ENCODE peak calls at places on chromosomes 3 and 15, in four cellular contexts. T, F, X and A are unnamed samples.

GRCh38 chr3:193297421-193297820 is 56.4 kb downstream of the PLAAT1 start:
- DNase-seq in T (no peak), F (no peak), X (peak; percentile 93), A (no peak)

GRCh38 chr3:72368331-72368975 is 479.8 kb downstream of the SHQ1 start:
- DNase-seq in T (peak; percentile 21), F (no peak), X (peak; percentile 59), A (no peak)

GRCh38 chr3:174162550-174162949 is 696.6 kb upstream of the NAALADL2 start:
- DNase-seq in T (no peak), F (no peak), X (peak; percentile 10), A (no peak)

GRCh38 chr3:157354254-157354653 is 82.4 kb upstream of the PTX3 start:
- DNase-seq in T (no peak), F (no peak), X (no peak), A (no peak)

GRCh38 chr3:73508330-73508954 is 116.3 kb downstream of the PDZRN3 start:
- DNase-seq in T (peak; percentile 83), F (peak; percentile 65), X (peak; percentile 57), A (peak; percentile 41)

GRCh38 chr3:52167240-52167639 is 13.0 kb upstream of the POC1A start:
- DNase-seq in T (no peak), F (no peak), X (no peak), A (no peak)

GRCh38 chr3:15645740-15646490 is 44.4 kb downstream of the BTD start:
- DNase-seq in T (peak; percentile 88), F (peak; percentile 83), X (peak; percentile 98), A (peak; percentile 81)

GRCh38 chr15:20657084-20657483 is 115.5 kb upstream of the GOLGA6L6 start:
- DNase-seq in T (no peak), F (no peak), X (no peak), A (no peak)

GRCh38 chr3:33046521-33046920 is 50.4 kb downstream of the GLB1 start:
- DNase-seq in T (no peak), F (no peak), X (no peak), A (no peak)

GRCh38 chr3:14440531-14441239 is 38.3 kb downstream of the SLC6A6 start:
- DNase-seq in T (peak; percentile 61), F (no peak), X (peak; percentile 53), A (no peak)

GRCh38 chr15:63995789-63996188 is 50.5 kb downstream of the DAPK2 start:
- DNase-seq in T (no peak), F (no peak), X (no peak), A (no peak)

GRCh38 chr3:106119691-106120090 is 250.9 kb upstream of the CBLB start:
- DNase-seq in T (peak; percentile 78), F (peak; percentile 51), X (peak; percentile 77), A (no peak)

GRCh38 chr15:55108858-55109518 is 87.8 kb downstream of the RSL24D1 start:
- DNase-seq in T (peak; percentile 65), F (peak; percentile 58), X (peak; percentile 8), A (peak; percentile 4)

GRCh38 chr3:58231666-58232065 is 5.9 kb upstream of the ABHD6 start:
- DNase-seq in T (no peak), F (no peak), X (no peak), A (no peak)

GRCh38 chr3:56862352-56863062 is 60.8 kb upstream of the ARHGEF3 start:
- DNase-seq in T (peak; percentile 79), F (no peak), X (peak; percentile 96), A (no peak)

GRCh38 chr3:171321241-171321640 is 139.0 kb downstream of the TNIK start:
- DNase-seq in T (no peak), F (no peak), X (no peak), A (no peak)

GRCh38 chr3:111848246-111848645 is 10.8 kb upstream of the PHLDB2 start:
- DNase-seq in T (no peak), F (no peak), X (no peak), A (no peak)

GRCh38 chr3:186421946-186422345 is 59.9 kb upstream of the DGKG start:
- DNase-seq in T (no peak), F (no peak), X (no peak), A (no peak)

GRCh38 chr3:186044427-186044826 is 64.5 kb downstream of the ETV5 start:
- DNase-seq in T (no peak), F (no peak), X (no peak), A (no peak)

GRCh38 chr3:174439621-174440349 is 419.3 kb upstream of the NAALADL2 start:
- DNase-seq in T (peak; percentile 96), F (no peak), X (peak; percentile 99), A (peak; percentile 98)

GRCh38 chr3:35641920-35642532 is 2.7 kb downstream of the ARPP21 start:
- DNase-seq in T (no peak), F (no peak), X (no peak), A (no peak)

GRCh38 chr3:6491768-6492167 is 369.1 kb upstream of the GRM7 start:
- DNase-seq in T (no peak), F (no peak), X (no peak), A (no peak)

GRCh38 chr15:73361331-73361730 is 7.4 kb downstream of the HCN4 start:
- DNase-seq in T (no peak), F (no peak), X (no peak), A (no peak)

DNA sequence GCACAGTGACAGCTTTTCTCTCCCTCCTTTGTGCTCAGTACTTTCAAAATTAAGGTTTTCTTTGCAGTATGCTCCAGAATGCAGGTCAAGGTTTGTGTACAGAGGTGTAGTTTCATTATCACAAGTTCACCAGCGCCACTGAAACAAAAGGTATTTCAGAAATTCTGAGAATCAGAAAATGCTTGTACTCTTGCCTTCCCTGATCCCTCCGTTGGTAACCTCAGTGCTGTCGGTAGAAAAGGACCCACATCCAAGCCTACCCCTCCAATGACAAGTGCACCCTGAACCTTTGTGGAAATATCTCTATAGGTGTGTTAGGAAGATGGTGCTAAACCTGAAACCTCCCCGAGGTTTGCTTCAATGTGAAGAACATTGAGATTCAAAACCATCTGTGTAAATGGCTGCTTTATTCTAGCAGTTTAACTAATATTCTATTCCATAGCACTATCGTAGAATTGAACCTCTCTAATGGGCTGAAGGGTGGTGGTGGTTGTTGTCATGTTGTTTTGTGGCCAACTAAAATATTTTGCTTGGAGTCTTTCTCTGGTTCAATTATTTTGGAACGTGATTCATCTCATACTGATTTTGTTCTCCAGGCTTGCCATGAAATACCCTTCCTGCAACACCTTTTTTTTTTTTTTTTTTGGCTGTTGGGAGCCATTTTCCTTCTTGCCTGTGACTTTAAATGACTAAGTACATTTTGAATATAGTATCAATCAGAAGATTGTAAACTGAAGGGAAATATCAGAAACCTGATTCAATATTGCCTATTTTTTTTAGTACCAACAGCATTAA is 20.7 kb downstream of the ZBTB38 start:
- DNase-seq in T (peak; percentile 66), F (no peak), X (peak; percentile 63), A (no peak)
- H3K4me3 ChIP-seq in T (no peak overlapping the region), F (no peak overlapping the region), X (peak overlapping the region; percentile 66), A (no peak overlapping the region)

GRCh38 chr3:43870844-43871626 is 180.3 kb downstream of the ABHD5 start:
- DNase-seq in T (no peak), F (no peak), X (peak; percentile 18), A (no peak)
- TF ChIP-seq CTCF in T (no peak), F (no peak), X (no peak), A (no peak)

GRCh38 chr15:99303881-99304280 is 52.6 kb downstream of the LRRC28 start:
- DNase-seq in T (no peak), F (no peak), X (no peak), A (no peak)

GRCh38 chr15:99307735-99308134 is 56.5 kb downstream of the LRRC28 start:
- DNase-seq in T (peak; percentile 25), F (no peak), X (peak; percentile 57), A (no peak)

GRCh38 chr15:99310745-99311144 is 59.5 kb downstream of the LRRC28 start:
- DNase-seq in T (no peak), F (no peak), X (no peak), A (no peak)

GRCh38 chr15:99305761-99306505 is 54.7 kb downstream of the LRRC28 start:
- DNase-seq in T (peak; percentile 87), F (no peak), X (peak; percentile 89), A (peak; percentile 50)

DNA sequence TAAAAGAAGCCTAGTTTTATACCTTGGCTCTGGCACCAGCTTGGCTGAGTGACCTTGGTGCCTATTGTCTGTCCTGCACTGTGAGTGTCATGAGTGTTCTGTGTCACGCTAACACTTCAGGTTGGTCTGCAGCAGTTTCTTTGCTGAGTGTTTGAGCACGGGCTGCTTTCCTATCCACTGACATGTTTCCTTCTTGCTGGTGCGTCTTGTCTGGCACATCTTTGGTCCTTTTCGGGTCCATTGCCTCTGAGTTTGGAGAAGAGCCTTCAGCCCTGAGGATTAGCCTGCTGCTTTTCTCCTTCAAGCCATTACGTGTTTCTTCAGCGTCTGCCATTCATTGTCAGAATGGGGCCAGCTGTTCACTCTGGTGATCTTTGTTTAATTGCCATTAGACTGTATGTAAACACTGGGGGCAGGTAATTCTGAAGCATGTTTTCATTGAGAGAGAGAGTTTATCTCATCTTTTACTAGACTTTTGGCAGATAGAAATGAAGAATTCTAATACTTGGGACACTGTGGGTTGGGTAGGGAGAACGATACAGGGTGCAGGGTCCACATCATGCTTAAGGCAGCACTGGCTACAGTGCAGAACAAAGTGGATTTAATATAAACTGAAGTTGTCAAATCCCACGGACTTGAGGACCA is 55.5 kb downstream of the LRRC28 start:
- DNase-seq in T (no peak), F (peak; percentile 31), X (peak; percentile 29), A (no peak)
- H3K4me3 ChIP-seq in T (no peak overlapping the region), F (no peak overlapping the region), X (no peak overlapping the region), A (no peak overlapping the region)

GRCh38 chr3:129341331-129342141 is 62.9 kb downstream of the HMCES start:
- DNase-seq in T (no peak), F (no peak), X (no peak), A (no peak)
- TF ChIP-seq CTCF in T (no peak), F (no peak), X (no peak), A (no peak)

GRCh38 chr3:181695661-181696491 is 15.8 kb upstream of the SOX2 start:
- DNase-seq in T (no peak), F (no peak), X (peak; percentile 32), A (no peak)

GRCh38 chr3:181693280-181693679 is 18.4 kb upstream of the SOX2 start:
- DNase-seq in T (no peak), F (no peak), X (no peak), A (no peak)

GRCh38 chr3:181692850-181693154 is 18.9 kb upstream of the SOX2 start:
- DNase-seq in T (no peak), F (no peak), X (no peak), A (no peak)

GRCh38 chr3:181696641-181697230 is 15.0 kb upstream of the SOX2 start:
- DNase-seq in T (no peak), F (no peak), X (no peak), A (no peak)

DNA sequence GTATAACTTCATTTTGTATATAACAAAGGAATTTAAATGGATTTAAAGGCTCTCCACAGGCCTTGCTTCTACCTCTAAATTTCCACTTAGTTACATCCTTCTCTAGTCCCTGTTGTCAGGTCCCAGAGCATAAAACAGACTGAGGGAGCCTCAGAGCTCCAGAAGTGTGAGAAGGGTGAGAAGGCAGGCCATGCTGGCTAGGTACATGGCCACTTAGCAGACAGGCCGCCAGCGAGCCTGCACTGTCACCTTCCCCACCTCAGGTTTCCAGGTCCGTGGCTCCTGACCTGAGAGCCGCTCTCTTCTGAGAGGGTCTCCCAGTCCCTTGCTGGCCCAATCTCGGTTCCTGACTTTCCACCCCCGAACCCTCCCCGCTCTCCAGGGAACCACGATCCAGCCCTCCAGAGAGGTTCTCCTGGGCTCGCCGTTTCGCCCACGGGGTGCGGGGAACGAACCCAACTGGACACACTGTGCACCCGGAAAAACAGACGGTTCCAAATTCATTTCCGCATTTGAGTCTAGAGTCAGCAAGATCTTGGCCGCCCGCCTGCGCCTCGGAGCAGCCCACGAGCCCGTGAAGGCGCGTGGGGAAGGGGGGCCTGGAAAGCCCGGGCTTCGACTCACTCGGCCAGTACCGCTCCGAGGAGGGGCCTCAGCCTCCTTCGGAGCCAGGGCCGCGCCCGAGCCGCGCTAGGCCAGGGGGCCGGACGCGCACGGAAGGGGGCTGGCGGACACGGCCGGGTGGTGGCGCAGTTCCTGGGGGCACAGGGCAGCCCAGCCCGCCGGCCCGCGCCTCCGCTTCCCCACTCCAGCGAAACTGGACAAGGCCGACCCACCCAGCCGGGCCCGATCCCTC is 16.7 kb upstream of the SOX2 start:
- DNase-seq in T (peak; percentile 20), F (peak; percentile 27), X (peak; percentile 57), A (no peak)
- H3K4me3 ChIP-seq in T (peak overlapping the region; percentile 30), F (no peak overlapping the region), X (peak overlapping the region; percentile 50), A (no peak overlapping the region)